ENCODE peak calls at places on chromosome 9, in ten cellular contexts. F, K, X, Q, E, W, M, T, S and B are unnamed samples.
A peak's percentile ranks its signal among the peaks of the same experiment; 100 is the strongest.

GRCh38 chr9:68546596-68547390 is 6.1 kb upstream of the TMEM252 start:
- DNase-seq in T (no peak), Q (no peak), E (no peak), K (no peak), W (no peak), X (no peak), S (no peak), F (no peak), M (no peak), B (peak; percentile 22)

GRCh38 chr9:28779240-28779639 is 1206.0 kb upstream of the C9orf72 start:
- DNase-seq in F (no peak), X (peak; percentile 53), K (peak; percentile 31), T (peak; percentile 32), W (peak; percentile 72), M (peak; percentile 10), E (no peak), Q (no peak), S (no peak), B (no peak)

GRCh38 chr9:133125706-133126696 is 5.0 kb upstream of the RALGDS start:
- DNase-seq in K (no peak), T (no peak), F (no peak), E (no peak), X (peak; percentile 31), Q (peak; percentile 65), W (peak; percentile 55), M (peak; percentile 70), S (no peak), B (no peak)

GRCh38 chr9:129166962-129167557 is 11.0 kb downstream of the IER5L start:
- DNase-seq in K (no peak), W (peak; percentile 73), F (peak; percentile 79), M (peak; percentile 82), Q (peak; percentile 89), T (peak; percentile 86), X (peak; percentile 89), E (no peak), S (no peak), B (peak; percentile 26)

GRCh38 chr9:93843396-93843795 is 111.8 kb downstream of the BARX1 start:
- DNase-seq in X (no peak), F (no peak), Q (no peak), S (no peak), K (no peak), T (no peak), W (no peak), E (no peak), M (no peak), B (no peak)

GRCh38 chr9:15401266-15401665 is 21.4 kb upstream of the SNAPC3 start:
- DNase-seq in X (no peak), M (peak; percentile 24), W (peak; percentile 57), S (no peak), Q (peak; percentile 39), F (no peak), E (no peak), T (no peak), K (no peak), B (no peak)

GRCh38 chr9:112890106-112891081 is at the start of gene SLC46A2:
- DNase-seq in Q (no peak), X (peak; percentile 10), F (no peak), K (no peak), S (no peak), T (no peak), E (no peak), W (no peak), M (no peak), B (no peak)

GRCh38 chr9:89010526-89011089 is 19.3 kb downstream of the S1PR3 start:
- DNase-seq in W (no peak), X (no peak), F (no peak), E (no peak), Q (no peak), M (no peak), K (no peak), T (no peak), S (no peak), B (no peak)

GRCh38 chr9:125272697-125273096 is 11.1 kb downstream of the GAPVD1 start:
- DNase-seq in F (no peak), S (peak; percentile 32), T (peak; percentile 68), K (no peak), E (no peak), X (no peak), M (peak; percentile 63), W (no peak), Q (peak; percentile 16), B (no peak)

GRCh38 chr9:130906727-130907416 is 10.3 kb upstream of the QRFP start:
- DNase-seq in Q (no peak), S (no peak), K (no peak), W (no peak), F (no peak), T (no peak), X (no peak), E (no peak), M (no peak), B (no peak)

GRCh38 chr9:134365791-134366222 is 39.6 kb downstream of the RXRA start:
- DNase-seq in X (no peak), F (peak; percentile 31), M (no peak), S (no peak), Q (peak; percentile 73), E (no peak), W (peak; percentile 18), T (no peak), K (peak; percentile 92), B (no peak)

GRCh38 chr9:18405240-18405639 is 68.7 kb upstream of the ADAMTSL1 start:
- DNase-seq in Q (peak; percentile 88), T (peak; percentile 8), E (no peak), X (peak; percentile 8), W (peak; percentile 22), S (no peak), F (no peak), M (no peak), K (no peak), B (no peak)

GRCh38 chr9:12712532-12712931 is 19.3 kb downstream of the TYRP1 start:
- DNase-seq in F (no peak), E (no peak), X (no peak), K (no peak), T (no peak), Q (no peak), S (no peak), M (peak; percentile 40), W (peak; percentile 35), B (no peak)

GRCh38 chr9:131203438-131204219 is 72.7 kb downstream of the FAM78A start:
- DNase-seq in Q (no peak), X (no peak), E (no peak), S (no peak), W (no peak), T (no peak), K (no peak), M (no peak), F (no peak), B (no peak)

GRCh38 chr9:21017092-21017491 is 14.3 kb downstream of the HACD4 start:
- DNase-seq in T (peak; percentile 91), M (peak; percentile 83), W (peak; percentile 63), S (peak; percentile 55), X (peak; percentile 94), E (no peak), K (no peak), F (peak; percentile 35), Q (peak; percentile 61), B (no peak)

GRCh38 chr9:97395745-97396144 is 16.2 kb upstream of the TDRD7 start:
- DNase-seq in E (no peak), F (no peak), M (no peak), Q (no peak), X (no peak), S (no peak), K (no peak), T (no peak), W (no peak), B (no peak)

GRCh38 chr9:74277532-74277931 is 219.6 kb upstream of the RORB start:
- DNase-seq in Q (no peak), X (no peak), E (no peak), S (no peak), W (no peak), M (no peak), F (no peak), K (no peak), T (no peak), B (no peak)

GRCh38 chr9:123070210-123070609 is 36.7 kb downstream of the GPR21 start:
- DNase-seq in X (no peak), M (no peak), Q (no peak), W (no peak), K (no peak), T (no peak), F (no peak), E (no peak), S (no peak), B (no peak)

GRCh38 chr9:127057970-127058644 is 64.3 kb downstream of the ANGPTL2 start:
- DNase-seq in T (no peak), K (no peak), Q (no peak), X (no peak), W (no peak), E (no peak), S (no peak), M (no peak), F (no peak), B (no peak)

GRCh38 chr9:123246534-123246933 is 21.9 kb downstream of the STRBP start:
- DNase-seq in X (no peak), E (no peak), T (peak; percentile 5), Q (peak; percentile 5), K (no peak), W (peak; percentile 21), M (peak; percentile 9), F (no peak), S (no peak), B (no peak)

GRCh38 chr9:127417130-127418036 is 6.8 kb upstream of the ZNF79 start:
- DNase-seq in F (peak; percentile 29), W (peak; percentile 24), E (peak; percentile 31), Q (peak; percentile 98), K (peak; percentile 16), M (peak; percentile 12), T (peak; percentile 97), X (peak; percentile 95), S (no peak), B (no peak)

GRCh38 chr9:115057559-115057958 is 60.4 kb downstream of the TNC start:
- DNase-seq in Q (peak; percentile 77), W (peak; percentile 41), M (peak; percentile 53), K (no peak), E (no peak), S (no peak), X (no peak), T (peak; percentile 9), F (no peak), B (no peak)

GRCh38 chr9:113602126-113603119 is 138.9 kb downstream of the RGS3 start:
- DNase-seq in K (peak; percentile 94), E (no peak), S (no peak), W (peak; percentile 82), Q (peak; percentile 84), M (peak; percentile 62), T (peak; percentile 22), X (peak; percentile 94), F (no peak), B (no peak)

GRCh38 chr9:83582026-83582425 is 40.9 kb upstream of the IDNK start:
- DNase-seq in T (peak; percentile 26), X (peak; percentile 33), S (no peak), K (no peak), F (no peak), Q (peak; percentile 9), E (no peak), W (peak; percentile 81), M (peak; percentile 86), B (no peak)